ENCODE peak calls at places on chromosomes 5 and 9, in eight cellular contexts. G is HCEC 1CT, K is Ammon's horn, Q is GM12892, V is RPMI7951, X is hepatocyte, Y is kidney tubule cell, A is activated T-helper 1 cell treated with Interleukin-2 at 50 U/mL for 16 hours. S is an unnamed sample.

GRCh38 chr9:110650991-110651411 is 17.6 kb upstream of the MUSK start:
- DNase-seq in G (peak), K (peak), Q (no peak), V (peak), X (peak), Y (no peak), A (no peak), S (no peak)

GRCh38 chr5:6858419-6858818 is 145.2 kb downstream of the TENT4A start:
- DNase-seq in G (no peak), K (no peak), Q (no peak), V (peak), X (no peak), Y (no peak), A (no peak), S (no peak)

GRCh38 chr9:134218230-134218629 is 53.9 kb upstream of the RNU6ATAC start:
- DNase-seq in G (no peak), K (no peak), Q (no peak), V (no peak), X (no peak), Y (no peak), A (no peak), S (no peak)

GRCh38 chr5:115577741-115578140 is 24.5 kb downstream of the TICAM2 start:
- DNase-seq in G (no peak), K (no peak), Q (no peak), V (no peak), X (no peak), Y (no peak), A (no peak), S (no peak)

GRCh38 chr9:95508242-95508967 is 8.4 kb downstream of the PTCH1 start:
- DNase-seq in G (no peak), K (no peak), Q (no peak), V (peak), X (peak), Y (no peak), A (no peak), S (peak)

GRCh38 chr5:164235176-164235914 is 729.9 kb downstream of the MAT2B start:
- DNase-seq in G (peak), K (no peak), Q (no peak), V (no peak), X (peak), Y (peak), A (no peak), S (no peak)

GRCh38 chr5:72608297-72608696 is 101.1 kb upstream of the ZNF366 start:
- DNase-seq in G (no peak), K (peak), Q (no peak), V (peak), X (peak), Y (no peak), A (no peak), S (no peak)

GRCh38 chr9:26331223-26331622 is 561.4 kb downstream of the CAAP1 start:
- DNase-seq in G (no peak), K (no peak), Q (no peak), V (peak), X (no peak), Y (no peak), A (no peak), S (no peak)

GRCh38 chr5:2860101-2860500 is 108.6 kb upstream of the IRX2 start:
- DNase-seq in G (no peak), K (no peak), Q (no peak), V (no peak), X (no peak), Y (no peak), A (no peak), S (no peak)

GRCh38 chr9:93903886-93904648 is 51.1 kb downstream of the BARX1 start:
- DNase-seq in G (no peak), K (no peak), Q (no peak), V (no peak), X (no peak), Y (no peak), A (no peak), S (no peak)

GRCh38 chr5:6480133-6481051 is 31.7 kb downstream of the UBE2QL1 start:
- DNase-seq in G (no peak), K (no peak), Q (peak), V (no peak), X (no peak), Y (no peak), A (no peak), S (no peak)

GRCh38 chr5:33711094-33711670 is 180.6 kb downstream of the ADAMTS12 start:
- DNase-seq in G (no peak), K (no peak), Q (no peak), V (no peak), X (no peak), Y (no peak), A (no peak), S (no peak)

GRCh38 chr5:127428748-127429147 is 88.7 kb upstream of the PRRC1 start:
- DNase-seq in G (no peak), K (peak), Q (no peak), V (no peak), X (peak), Y (no peak), A (no peak), S (no peak)

GRCh38 chr5:31449962-31450361 is 81.9 kb downstream of the DROSHA start:
- DNase-seq in G (no peak), K (no peak), Q (no peak), V (no peak), X (no peak), Y (no peak), A (no peak), S (no peak)

GRCh38 chr5:124519396-124519795 is 227.0 kb downstream of the ZNF608 start:
- DNase-seq in G (peak), K (peak), Q (no peak), V (peak), X (peak), Y (peak), A (no peak), S (no peak)

GRCh38 chr9:106970976-106971457 is 108.1 kb downstream of the ZNF462 start:
- DNase-seq in G (no peak), K (no peak), Q (no peak), V (no peak), X (no peak), Y (no peak), A (no peak), S (no peak)

GRCh38 chr5:171858303-171858702 is 72.7 kb downstream of the SMIM23 start:
- DNase-seq in G (peak), K (no peak), Q (no peak), V (peak), X (no peak), Y (peak), A (no peak), S (no peak)